ENCODE peak calls at places on chromosomes 5 and 9, in eight cellular contexts. Z, A, Y, D, H, F, T and V are unnamed samples.

GRCh38 chr5:73152411-73153388 is 20.3 kb upstream of the TMEM174 start:
- DNase-seq in Z (no peak), A (no peak), Y (no peak), D (peak; percentile 44), H (no peak), F (no peak), T (no peak), V (no peak)

GRCh38 chr5:74916831-74917710 is 50.9 kb upstream of the FAM169A start:
- DNase-seq in Z (no peak), A (no peak), Y (peak; percentile 20), D (peak; percentile 28), H (no peak), F (no peak), T (no peak), V (no peak)

GRCh38 chr5:612498-613424 is 621 bp downstream of the CEP72 start:
- DNase-seq in Z (peak; percentile 27), A (no peak), Y (no peak), D (peak; percentile 39), H (no peak), F (no peak), T (no peak), V (no peak)

GRCh38 chr5:132774406-132774805 is 2.6 kb downstream of the SEPTIN8 start:
- DNase-seq in Z (no peak), A (no peak), Y (no peak), D (no peak), H (no peak), F (no peak), T (no peak), V (no peak)

GRCh38 chr5:140113180-140113698 is 670 bp upstream of the PURA start:
- DNase-seq in Z (peak; percentile 27), A (peak; percentile 66), Y (no peak), D (peak; percentile 29), H (no peak), F (no peak), T (peak; percentile 27), V (no peak)

GRCh38 chr5:167967494-167968180 is 323.8 kb upstream of the WWC1 start:
- DNase-seq in Z (no peak), A (no peak), Y (peak; percentile 80), D (no peak), H (no peak), F (no peak), T (no peak), V (no peak)

GRCh38 chr9:108104991-108105390 is 615.4 kb upstream of the KLF4 start:
- DNase-seq in Z (no peak), A (no peak), Y (no peak), D (no peak), H (no peak), F (no peak), T (no peak), V (no peak)

GRCh38 chr5:17079562-17079961 is 137.9 kb upstream of the BASP1 start:
- DNase-seq in Z (peak; percentile 31), A (no peak), Y (peak; percentile 60), D (no peak), H (no peak), F (no peak), T (no peak), V (no peak)

GRCh38 chr5:90134892-90135291 is 274.7 kb downstream of the CETN3 start:
- DNase-seq in Z (no peak), A (no peak), Y (peak; percentile 93), D (peak; percentile 24), H (no peak), F (peak; percentile 19), T (peak; percentile 80), V (peak; percentile 33)

GRCh38 chr9:136344544-136345280 is 17.4 kb downstream of the GPSM1 start:
- DNase-seq in Z (no peak), A (no peak), Y (no peak), D (no peak), H (no peak), F (no peak), T (no peak), V (no peak)

GRCh38 chr5:18465833-18466681 is 831.8 kb downstream of the TAF11L14 start:
- DNase-seq in Z (peak; percentile 83), A (no peak), Y (peak; percentile 16), D (peak; percentile 49), H (peak; percentile 22), F (peak; percentile 54), T (no peak), V (peak; percentile 35)

GRCh38 chr5:62791059-62791458 is 212.4 kb downstream of the LRRC70 start:
- DNase-seq in Z (no peak), A (no peak), Y (no peak), D (no peak), H (no peak), F (no peak), T (no peak), V (no peak)

GRCh38 chr9:80435591-80435990 is 863.8 kb downstream of the TLE4 start:
- DNase-seq in Z (no peak), A (no peak), Y (no peak), D (no peak), H (no peak), F (no peak), T (no peak), V (no peak)

GRCh38 chr5:114360816-114361723 is 800 bp upstream of the KCNN2 start:
- DNase-seq in Z (peak; percentile 78), A (peak; percentile 81), Y (no peak), D (peak; percentile 26), H (no peak), F (no peak), T (peak; percentile 16), V (no peak)

GRCh38 chr5:151520294-151520693 is 70.8 kb downstream of the FAT2 start:
- DNase-seq in Z (no peak), A (no peak), Y (no peak), D (no peak), H (no peak), F (no peak), T (no peak), V (no peak)
- TF ChIP-seq CTCF in Z (no peak), A (no peak), Y (no peak), D (no peak), H (no peak), F (no peak), T (no peak), V (no peak)

GRCh38 chr9:134983094-134983493 is 65.4 kb upstream of the FCN1 start:
- DNase-seq in Z (peak; percentile 40), A (peak; percentile 51), Y (no peak), D (no peak), H (no peak), F (no peak), T (no peak), V (no peak)
- TF ChIP-seq CTCF in Z (peak; percentile 59), A (no peak), Y (no peak), D (no peak), H (no peak), F (peak; percentile 46), T (no peak), V (no peak)

GRCh38 chr9:86277072-86277471 is 5.3 kb downstream of the ISCA1 start:
- DNase-seq in Z (no peak), A (no peak), Y (no peak), D (no peak), H (no peak), F (no peak), T (no peak), V (no peak)

GRCh38 chr9:86274821-86275643 is 7.3 kb downstream of the ISCA1 start:
- DNase-seq in Z (no peak), A (no peak), Y (no peak), D (no peak), H (no peak), F (no peak), T (no peak), V (no peak)

GRCh38 chr9:86272221-86272620 is 10.1 kb downstream of the ISCA1 start:
- DNase-seq in Z (no peak), A (no peak), Y (no peak), D (no peak), H (no peak), F (no peak), T (no peak), V (no peak)

GRCh38 chr9:86279839-86280238 is 2.5 kb downstream of the ISCA1 start:
- DNase-seq in Z (no peak), A (no peak), Y (no peak), D (no peak), H (no peak), F (no peak), T (no peak), V (no peak)

GRCh38 chr9:86275962-86276361 is 6.4 kb downstream of the ISCA1 start:
- DNase-seq in Z (no peak), A (no peak), Y (no peak), D (no peak), H (no peak), F (no peak), T (no peak), V (no peak)
- TF ChIP-seq CTCF in Z (no peak), A (no peak), Y (peak; percentile 17), D (no peak), H (no peak), F (no peak), T (no peak), V (no peak)

GRCh38 chr5:137461636-137462596 is 37.2 kb downstream of the SPOCK1 start:
- DNase-seq in Z (no peak), A (no peak), Y (no peak), D (no peak), H (no peak), F (no peak), T (no peak), V (no peak)
- TF ChIP-seq CTCF in Z (no peak), A (no peak), Y (no peak), D (no peak), H (no peak), F (no peak), T (no peak), V (no peak)

GRCh38 chr5:6572825-6573380 is 59.9 kb downstream of the NSUN2 start:
- DNase-seq in Z (no peak), A (no peak), Y (no peak), D (no peak), H (no peak), F (no peak), T (no peak), V (no peak)

GRCh38 chr5:6573651-6574101 is 59.2 kb downstream of the NSUN2 start:
- DNase-seq in Z (no peak), A (no peak), Y (no peak), D (no peak), H (no peak), F (no peak), T (no peak), V (no peak)

GRCh38 chr5:6574111-6574510 is 58.7 kb downstream of the NSUN2 start:
- DNase-seq in Z (no peak), A (no peak), Y (no peak), D (no peak), H (no peak), F (no peak), T (no peak), V (no peak)

GRCh38 chr5:6572086-6572824 is 60.6 kb downstream of the NSUN2 start:
- DNase-seq in Z (no peak), A (no peak), Y (no peak), D (no peak), H (no peak), F (no peak), T (no peak), V (no peak)

DNA sequence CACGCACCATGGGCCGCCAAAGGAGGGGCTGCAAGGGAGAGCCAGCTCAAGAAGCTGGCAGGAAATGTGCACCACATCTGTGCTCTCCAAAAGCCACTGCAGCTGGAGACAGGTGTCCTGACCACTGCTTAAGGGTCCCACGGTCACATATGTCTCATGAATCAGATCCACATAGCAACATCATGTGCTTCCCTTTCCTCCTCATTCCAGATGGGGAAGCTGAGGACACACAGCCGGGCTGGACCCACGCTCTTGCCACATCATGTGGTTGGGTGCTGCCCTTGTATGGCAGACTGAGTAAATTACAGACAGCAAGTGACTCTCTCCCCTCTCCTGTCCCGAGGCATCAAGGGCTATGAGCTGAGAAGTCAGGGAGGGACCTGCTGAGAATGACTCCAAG is 58.3 kb downstream of the NSUN2 start:
- DNase-seq in Z (no peak), A (no peak), Y (no peak), D (no peak), H (no peak), F (no peak), T (no peak), V (no peak)
- TF ChIP-seq CTCF in Z (no peak), A (no peak), Y (no peak), D (no peak), H (no peak), F (no peak), T (no peak), V (no peak)